ENCODE peak calls at places on chromosomes 3 and 15, in seven cellular contexts. M is adrenal gland, Z is IMR-90, L is GM12878, P is hepatocyte, A is astrocyte of the spinal cord, S is MM.1S. C is an unnamed sample.

GRCh38 chr3:188557230-188557629 is 403.3 kb downstream of the LPP start:
- DNase-seq in M (no peak), Z (no peak), L (no peak), P (no peak), A (no peak), S (no peak), C (no peak)

GRCh38 chr3:186930143-186930638 is at the start of gene ST6GAL1:
- DNase-seq in M (peak; percentile 41), Z (peak; percentile 37), L (peak; percentile 27), P (peak; percentile 54), A (peak; percentile 63), S (peak; percentile 88), C (peak; percentile 17)

GRCh38 chr3:76765526-76765925 is 274.4 kb upstream of the ROBO2 start:
- DNase-seq in M (no peak), Z (no peak), L (no peak), P (no peak), A (no peak), S (no peak), C (no peak)

GRCh38 chr3:39019299-39019698 is 32.4 kb downstream of the SCN11A start:
- DNase-seq in M (no peak), Z (no peak), L (peak; percentile 41), P (no peak), A (no peak), S (no peak), C (no peak)

GRCh38 chr3:190514163-190515153 is 573 bp downstream of the IL1RAP start:
- DNase-seq in M (peak; percentile 38), Z (peak; percentile 60), L (no peak), P (peak; percentile 62), A (peak; percentile 61), S (peak; percentile 19), C (peak; percentile 75)

GRCh38 chr3:109325657-109326056 is 9.3 kb upstream of the DPPA2 start:
- DNase-seq in M (no peak), Z (no peak), L (no peak), P (no peak), A (no peak), S (no peak), C (no peak)

GRCh38 chr3:177882124-177882648 is 654.0 kb upstream of the KCNMB2 start:
- DNase-seq in M (no peak), Z (no peak), L (no peak), P (no peak), A (no peak), S (no peak), C (no peak)

GRCh38 chr3:134486577-134487041 is 752 bp downstream of the CEP63 start:
- DNase-seq in M (no peak), Z (peak; percentile 58), L (no peak), P (no peak), A (peak; percentile 43), S (peak; percentile 39), C (peak; percentile 56)

GRCh38 chr3:53658613-53659193 is 164.3 kb downstream of the CACNA1D start:
- DNase-seq in M (no peak), Z (no peak), L (no peak), P (no peak), A (no peak), S (no peak), C (no peak)

GRCh38 chr3:131503328-131503650 is 518 bp upstream of the MRPL3 start:
- DNase-seq in M (peak; percentile 16), Z (no peak), L (no peak), P (no peak), A (no peak), S (no peak), C (no peak)

GRCh38 chr3:195732951-195733350 is 12.2 kb downstream of the MUC20 start:
- DNase-seq in M (no peak), Z (peak; percentile 36), L (no peak), P (no peak), A (no peak), S (no peak), C (no peak)

GRCh38 chr3:9826815-9827574 is 16.8 kb downstream of the RPUSD3 start:
- DNase-seq in M (no peak), Z (no peak), L (no peak), P (no peak), A (no peak), S (peak; percentile 8), C (no peak)

GRCh38 chr15:68440136-68440535 is 8.2 kb upstream of the ITGA11 start:
- DNase-seq in M (no peak), Z (no peak), L (no peak), P (no peak), A (no peak), S (no peak), C (no peak)

DNA sequence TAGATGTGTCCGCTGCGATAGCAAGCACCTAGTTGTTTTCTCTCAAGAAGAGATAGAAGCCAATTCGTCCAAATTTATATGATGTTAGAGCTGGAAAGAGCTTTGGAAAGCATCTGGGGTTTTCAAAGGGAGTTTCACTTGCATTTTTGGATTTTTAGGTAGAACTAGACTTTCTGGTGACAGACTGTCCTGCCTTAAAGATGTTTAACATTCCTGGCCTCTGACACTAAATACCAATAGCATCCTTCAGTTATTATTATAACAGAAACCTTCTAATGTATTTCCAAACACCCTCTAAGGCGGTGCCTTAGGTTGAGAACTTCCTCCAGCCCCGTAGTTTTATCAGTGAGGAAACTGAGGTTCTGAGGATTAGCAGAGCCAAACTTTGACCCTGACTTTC is 305.3 kb downstream of the SATB1 start:
- DNase-seq in M (no peak), Z (no peak), L (no peak), P (no peak), A (no peak), S (no peak), C (no peak)
- H3K4me3 ChIP-seq in M (no peak overlapping the region), Z (no peak overlapping the region), L (no peak overlapping the region), P (no peak overlapping the region), A (no peak overlapping the region), S (no peak overlapping the region), C (no peak overlapping the region)

GRCh38 chr15:89129816-89130134 is 41.5 kb downstream of the ABHD2 start:
- DNase-seq in M (no peak), Z (no peak), L (no peak), P (no peak), A (no peak), S (no peak), C (no peak)

GRCh38 chr15:89129123-89129815 is 41.0 kb downstream of the ABHD2 start:
- DNase-seq in M (no peak), Z (peak; percentile 25), L (no peak), P (peak; percentile 51), A (no peak), S (peak; percentile 64), C (peak; percentile 50)

GRCh38 chr15:89128320-89129122 is 40.3 kb downstream of the ABHD2 start:
- DNase-seq in M (no peak), Z (no peak), L (no peak), P (no peak), A (no peak), S (no peak), C (no peak)

GRCh38 chr15:89125038-89125826 is 37.0 kb downstream of the ABHD2 start:
- DNase-seq in M (no peak), Z (no peak), L (no peak), P (peak; percentile 72), A (no peak), S (no peak), C (no peak)

GRCh38 chr15:89127054-89127702 is 38.9 kb downstream of the ABHD2 start:
- DNase-seq in M (no peak), Z (peak; percentile 29), L (no peak), P (no peak), A (no peak), S (peak; percentile 35), C (no peak)
- TF ChIP-seq CTCF in M (no peak), Z (peak; percentile 24), L (no peak), P (no peak), A (no peak), S (peak; percentile 29), C (peak; percentile 11)

GRCh38 chr15:61169275-61169903 is 59.7 kb downstream of the RORA start:
- DNase-seq in M (no peak), Z (no peak), L (no peak), P (no peak), A (no peak), S (no peak), C (no peak)

GRCh38 chr15:61171190-61171589 is 57.9 kb downstream of the RORA start:
- DNase-seq in M (no peak), Z (no peak), L (no peak), P (no peak), A (no peak), S (no peak), C (no peak)

GRCh38 chr15:61173899-61174689 is 55.0 kb downstream of the RORA start:
- DNase-seq in M (no peak), Z (no peak), L (no peak), P (no peak), A (no peak), S (no peak), C (no peak)

GRCh38 chr15:61172325-61172724 is 56.8 kb downstream of the RORA start:
- DNase-seq in M (no peak), Z (no peak), L (no peak), P (no peak), A (no peak), S (no peak), C (no peak)

DNA sequence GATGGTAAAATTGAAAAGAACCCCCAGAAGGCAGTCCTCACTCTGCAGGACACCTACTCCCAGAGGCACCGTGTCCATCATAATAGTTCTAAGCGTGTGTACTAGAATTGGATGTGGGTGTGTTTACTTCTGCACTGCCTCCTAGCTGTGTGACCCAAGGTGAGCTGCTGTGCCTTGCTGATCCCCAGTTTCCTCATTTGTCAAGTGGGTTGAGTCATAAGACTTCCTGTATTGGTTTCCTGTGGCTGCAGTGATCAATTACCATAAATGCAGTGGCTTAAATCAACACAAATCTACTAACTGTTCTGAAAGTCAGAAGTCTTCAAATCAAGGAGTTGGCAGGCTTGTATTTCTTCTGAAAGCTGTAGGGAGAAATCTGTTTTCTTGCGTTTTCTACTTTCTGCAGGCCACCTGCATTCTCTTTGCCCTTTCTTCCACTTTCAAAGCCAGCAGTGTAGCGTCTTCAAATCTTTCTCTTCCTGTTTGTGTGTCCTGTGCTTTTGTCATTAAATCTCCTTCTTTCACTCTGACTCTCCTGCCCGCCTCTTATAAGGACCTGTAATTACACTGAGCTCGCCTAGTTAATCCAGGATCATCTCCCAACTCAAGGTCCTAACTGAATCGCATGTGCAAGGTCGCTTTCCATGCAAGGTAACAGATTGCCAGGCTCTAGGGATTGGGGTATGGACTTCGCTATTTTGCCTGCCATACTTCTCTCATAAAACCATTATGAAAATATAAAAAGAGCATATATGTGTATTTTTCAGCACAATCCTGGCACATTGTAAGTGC is 59.0 kb downstream of the RORA start:
- DNase-seq in M (no peak), Z (no peak), L (peak; percentile 15), P (no peak), A (no peak), S (peak; percentile 73), C (no peak)
- H3K4me3 ChIP-seq in M (no peak overlapping the region), Z (no peak overlapping the region), L (no peak overlapping the region), P (no peak overlapping the region), A (no peak overlapping the region), S (peak overlapping the region; percentile 25), C (no peak overlapping the region)

DNA sequence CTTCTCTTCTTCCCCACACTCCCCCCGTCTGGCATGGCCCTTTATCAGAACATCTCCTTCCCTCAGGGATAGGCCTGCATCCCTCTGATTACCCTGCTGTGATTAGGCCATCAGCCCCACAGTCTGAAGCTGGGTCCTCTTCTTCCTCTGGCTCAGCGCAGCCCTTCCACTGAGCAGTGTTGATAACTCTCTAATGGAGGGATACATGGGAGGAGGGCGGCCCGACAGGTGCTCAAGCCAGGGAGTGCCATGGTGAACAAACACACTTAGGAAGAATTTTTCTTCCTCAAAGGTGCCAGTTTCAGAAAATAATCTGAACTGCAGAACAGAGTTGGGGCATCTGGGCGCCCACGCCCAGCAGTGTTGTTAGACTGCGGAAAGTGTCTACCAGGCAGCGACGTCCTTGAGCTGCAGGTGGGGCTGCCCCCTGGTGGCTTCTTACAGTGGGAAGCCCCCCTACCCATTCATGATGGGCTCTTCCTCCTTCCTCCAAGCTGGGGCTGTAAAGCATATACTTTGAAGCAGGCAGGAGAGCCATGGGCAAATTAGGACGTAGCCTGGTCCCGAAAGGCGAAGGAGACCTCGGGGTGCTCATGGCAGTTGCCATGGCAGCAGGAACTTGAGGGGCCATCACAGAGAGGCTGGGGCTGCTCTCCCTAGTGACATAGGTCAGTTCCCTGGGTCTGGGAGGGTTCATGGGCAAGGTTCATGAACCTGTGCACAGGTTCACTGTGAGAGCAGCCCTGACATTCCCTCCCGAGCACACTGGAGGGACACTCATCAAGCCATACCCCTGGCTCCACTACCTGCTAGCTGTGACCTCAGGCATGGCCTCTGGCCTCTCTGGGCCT is 33.2 kb upstream of the NR2C2 start:
- DNase-seq in M (no peak), Z (no peak), L (no peak), P (no peak), A (no peak), S (no peak), C (no peak)
- TF ChIP-seq CTCF in M (no peak), Z (no peak), L (no peak), P (peak; percentile 20), A (no peak), S (no peak), C (no peak)

C was measured in fibroblast of villous mesenchyme.